ENCODE peak calls at places on chromosomes 4 and X, in nine cellular contexts. One of them, this sample, is unnamed.

GRCh38 chr4:38785901-38786402 is 3.2 kb upstream of the TLR10 start:
- DNase-seq in cardiac muscle cell: no peak
- DNase-seq in mammary epithelial cell: no peak
- DNase-seq in CD4-positive, CD25-positive, alpha-beta regulatory T cell: no peak
- DNase-seq in iPS DF 6.9: no peak
- DNase-seq in fibroblast of lung: no peak
- DNase-seq in upper lobe of right lung: peak; percentile 66
- DNase-seq in tibial nerve: no peak
- DNase-seq in left lung: no peak
- DNase-seq in this sample: no peak

GRCh38 chrX:111363741-111364140 is 48.3 kb downstream of the DCX start:
- DNase-seq in CD4-positive, CD25-positive, alpha-beta regulatory T cell: no peak
- DNase-seq in iPS DF 6.9: no peak
- DNase-seq in left lung: no peak
- DNase-seq in tibial nerve: no peak
- DNase-seq in cardiac muscle cell: no peak
- DNase-seq in fibroblast of lung: no peak
- DNase-seq in upper lobe of right lung: no peak
- DNase-seq in mammary epithelial cell: no peak
- DNase-seq in this sample: no peak

GRCh38 chrX:140764401-140764919 is 54.9 kb downstream of the LINC00632 start:
- DNase-seq in fibroblast of lung: peak; percentile 67
- DNase-seq in left lung: peak; percentile 55
- DNase-seq in cardiac muscle cell: peak; percentile 57
- DNase-seq in tibial nerve: no peak
- DNase-seq in iPS DF 6.9: peak; percentile 18
- DNase-seq in upper lobe of right lung: no peak
- DNase-seq in CD4-positive, CD25-positive, alpha-beta regulatory T cell: no peak
- DNase-seq in mammary epithelial cell: no peak
- DNase-seq in this sample: no peak

GRCh38 chr4:6225469-6225868 is 25.1 kb upstream of the JAKMIP1 start:
- DNase-seq in fibroblast of lung: peak; percentile 4
- DNase-seq in left lung: no peak
- DNase-seq in CD4-positive, CD25-positive, alpha-beta regulatory T cell: peak; percentile 21
- DNase-seq in cardiac muscle cell: peak; percentile 80
- DNase-seq in iPS DF 6.9: no peak
- DNase-seq in tibial nerve: no peak
- DNase-seq in mammary epithelial cell: peak; percentile 13
- DNase-seq in upper lobe of right lung: peak; percentile 46
- DNase-seq in this sample: no peak

GRCh38 chrX:119672252-119672825 is 20.6 kb downstream of the SEPTIN6 start:
- DNase-seq in left lung: no peak
- DNase-seq in cardiac muscle cell: no peak
- DNase-seq in CD4-positive, CD25-positive, alpha-beta regulatory T cell: no peak
- DNase-seq in tibial nerve: no peak
- DNase-seq in upper lobe of right lung: no peak
- DNase-seq in fibroblast of lung: peak; percentile 61
- DNase-seq in mammary epithelial cell: no peak
- DNase-seq in iPS DF 6.9: no peak
- DNase-seq in this sample: no peak

GRCh38 chr4:83320548-83320947 is 14.1 kb downstream of the HPSE start:
- DNase-seq in cardiac muscle cell: no peak
- DNase-seq in left lung: peak; percentile 83
- DNase-seq in tibial nerve: peak; percentile 40
- DNase-seq in iPS DF 6.9: no peak
- DNase-seq in upper lobe of right lung: peak; percentile 70
- DNase-seq in mammary epithelial cell: peak; percentile 55
- DNase-seq in fibroblast of lung: no peak
- DNase-seq in CD4-positive, CD25-positive, alpha-beta regulatory T cell: no peak
- DNase-seq in this sample: no peak

GRCh38 chrX:1507511-1508463 is 29.2 kb downstream of the P2RY8 start:
- DNase-seq in CD4-positive, CD25-positive, alpha-beta regulatory T cell: no peak
- DNase-seq in upper lobe of right lung: peak; percentile 67
- DNase-seq in cardiac muscle cell: no peak
- DNase-seq in left lung: no peak
- DNase-seq in iPS DF 6.9: no peak
- DNase-seq in tibial nerve: no peak
- DNase-seq in mammary epithelial cell: peak; percentile 15
- DNase-seq in fibroblast of lung: no peak
- DNase-seq in this sample: no peak

GRCh38 chr4:118776166-118776954 is 59.6 kb downstream of the SEC24D start:
- DNase-seq in left lung: no peak
- DNase-seq in upper lobe of right lung: no peak
- DNase-seq in cardiac muscle cell: no peak
- DNase-seq in tibial nerve: no peak
- DNase-seq in iPS DF 6.9: no peak
- DNase-seq in mammary epithelial cell: peak; percentile 31
- DNase-seq in CD4-positive, CD25-positive, alpha-beta regulatory T cell: no peak
- DNase-seq in fibroblast of lung: peak; percentile 83
- DNase-seq in this sample: no peak

GRCh38 chr4:48090621-48091020 is 43.4 kb downstream of the TXK start:
- DNase-seq in cardiac muscle cell: no peak
- DNase-seq in fibroblast of lung: no peak
- DNase-seq in mammary epithelial cell: peak; percentile 45
- DNase-seq in upper lobe of right lung: no peak
- DNase-seq in tibial nerve: no peak
- DNase-seq in left lung: no peak
- DNase-seq in iPS DF 6.9: no peak
- DNase-seq in CD4-positive, CD25-positive, alpha-beta regulatory T cell: no peak
- DNase-seq in this sample: no peak

GRCh38 chr4:87120411-87121162 is 99.8 kb downstream of the KLHL8 start:
- DNase-seq in tibial nerve: peak; percentile 34
- DNase-seq in fibroblast of lung: peak; percentile 82
- DNase-seq in left lung: peak; percentile 68
- DNase-seq in mammary epithelial cell: peak; percentile 97
- DNase-seq in CD4-positive, CD25-positive, alpha-beta regulatory T cell: no peak
- DNase-seq in iPS DF 6.9: no peak
- DNase-seq in cardiac muscle cell: peak; percentile 45
- DNase-seq in upper lobe of right lung: no peak
- DNase-seq in this sample: no peak

GRCh38 chr4:125132281-125132680 is 182.5 kb upstream of the FAT4 start:
- DNase-seq in fibroblast of lung: no peak
- DNase-seq in iPS DF 6.9: no peak
- DNase-seq in mammary epithelial cell: no peak
- DNase-seq in tibial nerve: peak; percentile 5
- DNase-seq in CD4-positive, CD25-positive, alpha-beta regulatory T cell: no peak
- DNase-seq in cardiac muscle cell: no peak
- DNase-seq in upper lobe of right lung: no peak
- DNase-seq in left lung: no peak
- DNase-seq in this sample: no peak

GRCh38 chrX:67781132-67781531 is 237.3 kb downstream of the AR start:
- DNase-seq in left lung: no peak
- DNase-seq in mammary epithelial cell: no peak
- DNase-seq in tibial nerve: peak; percentile 3
- DNase-seq in CD4-positive, CD25-positive, alpha-beta regulatory T cell: no peak
- DNase-seq in iPS DF 6.9: no peak
- DNase-seq in cardiac muscle cell: no peak
- DNase-seq in upper lobe of right lung: no peak
- DNase-seq in fibroblast of lung: no peak
- DNase-seq in this sample: no peak

GRCh38 chr4:108890491-108890890 is 127.6 kb upstream of the ETNPPL start:
- DNase-seq in tibial nerve: no peak
- DNase-seq in upper lobe of right lung: no peak
- DNase-seq in cardiac muscle cell: no peak
- DNase-seq in fibroblast of lung: no peak
- DNase-seq in mammary epithelial cell: no peak
- DNase-seq in iPS DF 6.9: no peak
- DNase-seq in CD4-positive, CD25-positive, alpha-beta regulatory T cell: no peak
- DNase-seq in left lung: no peak
- DNase-seq in this sample: no peak

GRCh38 chr4:185587444-185588161 is 52.3 kb upstream of the PDLIM3 start:
- DNase-seq in fibroblast of lung: peak; percentile 53
- DNase-seq in tibial nerve: no peak
- DNase-seq in cardiac muscle cell: peak; percentile 61
- DNase-seq in iPS DF 6.9: no peak
- DNase-seq in mammary epithelial cell: no peak
- DNase-seq in upper lobe of right lung: no peak
- DNase-seq in left lung: no peak
- DNase-seq in CD4-positive, CD25-positive, alpha-beta regulatory T cell: peak; percentile 63
- DNase-seq in this sample: peak; percentile 30

GRCh38 chr4:177596035-177596434 is 153.8 kb upstream of the AGA start:
- DNase-seq in left lung: no peak
- DNase-seq in upper lobe of right lung: no peak
- DNase-seq in iPS DF 6.9: no peak
- DNase-seq in mammary epithelial cell: peak; percentile 83
- DNase-seq in tibial nerve: no peak
- DNase-seq in CD4-positive, CD25-positive, alpha-beta regulatory T cell: no peak
- DNase-seq in cardiac muscle cell: peak; percentile 5
- DNase-seq in fibroblast of lung: peak; percentile 74
- DNase-seq in this sample: no peak

GRCh38 chrX:24979081-24979480 is 36.7 kb downstream of the ARX start:
- DNase-seq in iPS DF 6.9: no peak
- DNase-seq in cardiac muscle cell: no peak
- DNase-seq in CD4-positive, CD25-positive, alpha-beta regulatory T cell: no peak
- DNase-seq in left lung: no peak
- DNase-seq in tibial nerve: no peak
- DNase-seq in upper lobe of right lung: no peak
- DNase-seq in fibroblast of lung: no peak
- DNase-seq in mammary epithelial cell: no peak
- DNase-seq in this sample: no peak

GRCh38 chr4:10267066-10267465 is 150.5 kb upstream of the WDR1 start:
- DNase-seq in iPS DF 6.9: no peak
- DNase-seq in CD4-positive, CD25-positive, alpha-beta regulatory T cell: no peak
- DNase-seq in tibial nerve: no peak
- DNase-seq in mammary epithelial cell: no peak
- DNase-seq in fibroblast of lung: no peak
- DNase-seq in left lung: no peak
- DNase-seq in upper lobe of right lung: no peak
- DNase-seq in cardiac muscle cell: no peak
- DNase-seq in this sample: no peak

GRCh38 chrX:129773649-129774458 is 5.9 kb upstream of the SASH3 start:
- DNase-seq in upper lobe of right lung: no peak
- DNase-seq in CD4-positive, CD25-positive, alpha-beta regulatory T cell: no peak
- DNase-seq in mammary epithelial cell: no peak
- DNase-seq in left lung: no peak
- DNase-seq in cardiac muscle cell: no peak
- DNase-seq in iPS DF 6.9: no peak
- DNase-seq in tibial nerve: no peak
- DNase-seq in fibroblast of lung: no peak
- DNase-seq in this sample: no peak

GRCh38 chr4:168925789-168926490 is 84.1 kb downstream of the CBR4 start:
- DNase-seq in tibial nerve: no peak
- DNase-seq in upper lobe of right lung: no peak
- DNase-seq in fibroblast of lung: no peak
- DNase-seq in cardiac muscle cell: no peak
- DNase-seq in left lung: no peak
- DNase-seq in CD4-positive, CD25-positive, alpha-beta regulatory T cell: no peak
- DNase-seq in mammary epithelial cell: no peak
- DNase-seq in iPS DF 6.9: no peak
- DNase-seq in this sample: no peak

DNA sequence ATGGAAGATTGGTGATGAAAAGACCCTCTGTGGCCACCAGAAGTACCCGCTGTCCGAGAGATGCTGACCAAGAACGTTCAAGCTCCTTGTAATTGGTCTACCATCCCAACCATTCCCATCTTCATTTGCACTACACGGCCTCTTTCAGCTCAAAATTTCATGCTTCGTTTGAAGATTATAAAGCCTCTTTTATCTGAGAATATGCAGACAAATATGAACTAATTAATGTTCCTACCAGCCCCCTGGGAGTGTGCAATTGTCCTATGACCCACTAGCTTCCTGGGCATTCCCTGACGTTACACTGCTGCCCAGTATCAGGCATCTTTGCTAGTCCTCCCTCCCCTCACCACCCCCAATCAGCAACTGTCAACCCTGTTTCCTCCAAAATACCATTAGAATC is 583.8 kb downstream of the MID1IP1 start:
- DNase-seq in iPS DF 6.9: no peak
- DNase-seq in fibroblast of lung: no peak
- DNase-seq in CD4-positive, CD25-positive, alpha-beta regulatory T cell: no peak
- DNase-seq in left lung: no peak
- DNase-seq in mammary epithelial cell: no peak
- DNase-seq in cardiac muscle cell: no peak
- DNase-seq in tibial nerve: no peak
- DNase-seq in upper lobe of right lung: no peak
- DNase-seq in this sample: no peak
- H3K9me3 ChIP-seq in iPS DF 6.9: no peaks in the 10 kb centered on the region
- H3K9me3 ChIP-seq in fibroblast of lung: no peaks in the 10 kb centered on the region
- H3K9me3 ChIP-seq in CD4-positive, CD25-positive, alpha-beta regulatory T cell: no peaks in the 10 kb centered on the region
- H3K9me3 ChIP-seq in left lung: no peaks in the 10 kb centered on the region
- H3K9me3 ChIP-seq in mammary epithelial cell: no peaks in the 10 kb centered on the region
- H3K9me3 ChIP-seq in cardiac muscle cell: no peaks in the 10 kb centered on the region
- H3K9me3 ChIP-seq in tibial nerve: no peaks in the 10 kb centered on the region
- H3K9me3 ChIP-seq in upper lobe of right lung: no peaks in the 10 kb centered on the region
- H3K9me3 ChIP-seq in this sample: no peaks in the 10 kb centered on the region

DNA sequence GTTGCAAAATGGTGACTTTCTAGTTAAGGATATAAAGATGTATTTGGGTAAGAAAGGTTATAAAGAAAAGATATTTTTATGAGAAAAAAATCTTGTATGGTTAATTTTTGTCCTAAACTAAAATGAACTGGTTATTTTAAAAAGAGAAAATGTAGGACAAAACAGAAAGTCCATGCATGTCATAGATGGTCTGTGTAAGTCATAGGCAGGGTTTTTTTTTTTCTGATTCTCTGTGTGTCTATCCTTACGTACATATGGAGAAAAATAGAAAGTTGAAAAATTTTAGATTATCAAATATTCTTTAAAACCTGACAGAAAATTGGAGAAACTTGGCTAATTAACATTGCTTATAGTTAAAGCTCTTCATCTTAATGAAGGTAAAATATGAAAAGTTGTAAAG is 493.4 kb downstream of the IQCM start:
- DNase-seq in left lung: no peak
- DNase-seq in tibial nerve: no peak
- DNase-seq in CD4-positive, CD25-positive, alpha-beta regulatory T cell: no peak
- DNase-seq in fibroblast of lung: no peak
- DNase-seq in mammary epithelial cell: no peak
- DNase-seq in cardiac muscle cell: no peak
- DNase-seq in upper lobe of right lung: no peak
- DNase-seq in iPS DF 6.9: peak; percentile 18
- DNase-seq in this sample: no peak
- H3K9me3 ChIP-seq in left lung: no peaks in the 10 kb centered on the region
- H3K9me3 ChIP-seq in tibial nerve: no peaks in the 10 kb centered on the region
- H3K9me3 ChIP-seq in CD4-positive, CD25-positive, alpha-beta regulatory T cell: no peaks in the 10 kb centered on the region
- H3K9me3 ChIP-seq in fibroblast of lung: no peaks in the 10 kb centered on the region
- H3K9me3 ChIP-seq in mammary epithelial cell: no peaks in the 10 kb centered on the region
- H3K9me3 ChIP-seq in cardiac muscle cell: no peaks in the 10 kb centered on the region
- H3K9me3 ChIP-seq in upper lobe of right lung: no peaks in the 10 kb centered on the region
- H3K9me3 ChIP-seq in iPS DF 6.9: no peaks in the 10 kb centered on the region
- H3K9me3 ChIP-seq in this sample: no peaks in the 10 kb centered on the region

GRCh38 chr4:138758876-138759275 is 256.7 kb upstream of the NOCT start:
- DNase-seq in iPS DF 6.9: no peak
- DNase-seq in tibial nerve: no peak
- DNase-seq in upper lobe of right lung: no peak
- DNase-seq in left lung: no peak
- DNase-seq in fibroblast of lung: no peak
- DNase-seq in mammary epithelial cell: no peak
- DNase-seq in CD4-positive, CD25-positive, alpha-beta regulatory T cell: no peak
- DNase-seq in cardiac muscle cell: no peak
- DNase-seq in this sample: no peak
- H3K9me3 ChIP-seq in iPS DF 6.9: no peaks in the 10 kb centered on the region
- H3K9me3 ChIP-seq in tibial nerve: no peaks in the 10 kb centered on the region
- H3K9me3 ChIP-seq in upper lobe of right lung: no peaks in the 10 kb centered on the region
- H3K9me3 ChIP-seq in left lung: no peaks in the 10 kb centered on the region
- H3K9me3 ChIP-seq in fibroblast of lung: no peaks in the 10 kb centered on the region
- H3K9me3 ChIP-seq in mammary epithelial cell: no peaks in the 10 kb centered on the region
- H3K9me3 ChIP-seq in CD4-positive, CD25-positive, alpha-beta regulatory T cell: no peaks in the 10 kb centered on the region
- H3K9me3 ChIP-seq in cardiac muscle cell: no peaks in the 10 kb centered on the region
- H3K9me3 ChIP-seq in this sample: no peaks in the 10 kb centered on the region

DNA sequence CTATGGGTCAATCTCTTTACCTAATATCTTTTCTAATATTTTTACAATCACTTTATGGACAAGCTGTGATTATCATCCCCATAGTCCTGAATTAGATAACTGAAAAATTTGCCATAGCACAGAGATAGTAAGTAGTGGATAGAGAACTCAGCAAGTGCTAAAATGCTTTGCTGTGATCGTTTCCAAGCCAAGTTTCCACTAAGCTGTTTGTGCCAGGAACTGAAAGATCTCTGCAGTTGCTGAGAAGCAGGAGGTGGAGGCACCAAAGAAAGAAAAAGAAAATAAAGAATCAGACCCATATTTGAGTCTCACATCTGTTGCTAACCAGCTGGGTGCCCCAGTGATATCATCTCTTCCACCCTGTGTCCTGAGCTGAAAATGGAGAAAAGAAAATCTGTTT is 605.6 kb upstream of the BOD1L1 start:
- DNase-seq in fibroblast of lung: peak; percentile 8
- DNase-seq in cardiac muscle cell: no peak
- DNase-seq in iPS DF 6.9: no peak
- DNase-seq in left lung: no peak
- DNase-seq in upper lobe of right lung: no peak
- DNase-seq in tibial nerve: no peak
- DNase-seq in mammary epithelial cell: no peak
- DNase-seq in CD4-positive, CD25-positive, alpha-beta regulatory T cell: no peak
- DNase-seq in this sample: no peak
- H3K9me3 ChIP-seq in fibroblast of lung: no peaks in the 10 kb centered on the region
- H3K9me3 ChIP-seq in cardiac muscle cell: no peaks in the 10 kb centered on the region
- H3K9me3 ChIP-seq in iPS DF 6.9: no peaks in the 10 kb centered on the region
- H3K9me3 ChIP-seq in left lung: no peaks in the 10 kb centered on the region
- H3K9me3 ChIP-seq in upper lobe of right lung: no peaks in the 10 kb centered on the region
- H3K9me3 ChIP-seq in tibial nerve: no peaks in the 10 kb centered on the region
- H3K9me3 ChIP-seq in mammary epithelial cell: no peaks in the 10 kb centered on the region
- H3K9me3 ChIP-seq in CD4-positive, CD25-positive, alpha-beta regulatory T cell: no peaks in the 10 kb centered on the region
- H3K9me3 ChIP-seq in this sample: no peaks in the 10 kb centered on the region

This sample was measured in T-helper 17 cell.